ENCODE peak calls at places on chromosomes 3 and 15, in ten cellular contexts. Q, J, P, F, G, B, K, M, V and Y are unnamed samples.

GRCh38 chr3:85342915-85343314 is 384.1 kb downstream of the CADM2 start:
- DNase-seq in Q (no peak), J (no peak), P (no peak), F (no peak), G (peak), B (peak), K (no peak), M (no peak), V (no peak), Y (peak)

GRCh38 chr3:157530637-157531300 is 27.6 kb upstream of the VEPH1 start:
- DNase-seq in Q (no peak), J (no peak), P (no peak), F (no peak), G (no peak), B (no peak), K (peak), M (no peak), V (no peak), Y (no peak)

GRCh38 chr15:73988075-73988969 is 3.8 kb downstream of the STOML1 start:
- DNase-seq in Q (no peak), J (peak), P (no peak), F (no peak), G (no peak), B (no peak), K (peak), M (peak), V (peak), Y (peak)

GRCh38 chr3:183541738-183542137 is 13.8 kb downstream of the KLHL6 start:
- DNase-seq in Q (no peak), J (no peak), P (no peak), F (no peak), G (no peak), B (no peak), K (no peak), M (no peak), V (peak), Y (no peak)

GRCh38 chr15:74184582-74185091 is 11.1 kb downstream of the ISLR start:
- DNase-seq in Q (no peak), J (peak), P (no peak), F (no peak), G (no peak), B (no peak), K (no peak), M (no peak), V (no peak), Y (no peak)

GRCh38 chr3:140760324-140761075 is 82.6 kb downstream of the TRIM42 start:
- DNase-seq in Q (no peak), J (no peak), P (no peak), F (no peak), G (no peak), B (no peak), K (no peak), M (no peak), V (no peak), Y (no peak)

GRCh38 chr3:71243230-71243629 is 340.3 kb downstream of the FOXP1 start:
- DNase-seq in Q (no peak), J (no peak), P (no peak), F (no peak), G (no peak), B (no peak), K (no peak), M (no peak), V (no peak), Y (no peak)

GRCh38 chr15:33104276-33104675 is 90.2 kb downstream of the FMN1 start:
- DNase-seq in Q (no peak), J (peak), P (no peak), F (no peak), G (no peak), B (no peak), K (peak), M (no peak), V (peak), Y (no peak)

GRCh38 chr3:55180936-55181535 is 253.2 kb upstream of the LRTM1 start:
- DNase-seq in Q (no peak), J (no peak), P (no peak), F (peak), G (peak), B (peak), K (peak), M (no peak), V (peak), Y (peak)

GRCh38 chr3:185420762-185421161 is 57.8 kb downstream of the MAP3K13 start:
- DNase-seq in Q (no peak), J (no peak), P (no peak), F (peak), G (peak), B (peak), K (no peak), M (no peak), V (no peak), Y (peak)

GRCh38 chr3:88879905-88880304 is 227.5 kb upstream of the EPHA3 start:
- DNase-seq in Q (no peak), J (no peak), P (no peak), F (no peak), G (no peak), B (no peak), K (no peak), M (no peak), V (no peak), Y (no peak)

GRCh38 chr15:42137461-42138261 is 18.8 kb downstream of the PLA2G4F start:
- DNase-seq in Q (no peak), J (peak), P (no peak), F (peak), G (peak), B (peak), K (peak), M (peak), V (peak), Y (peak)

GRCh38 chr3:183252973-183253363 is at the start of gene B3GNT5:
- DNase-seq in Q (no peak), J (no peak), P (peak), F (peak), G (no peak), B (peak), K (peak), M (peak), V (no peak), Y (peak)

GRCh38 chr3:149968216-149968615 is 2.5 kb downstream of the PFN2 start:
- DNase-seq in Q (no peak), J (peak), P (no peak), F (peak), G (no peak), B (no peak), K (no peak), M (no peak), V (no peak), Y (peak)

GRCh38 chr15:76139368-76140068 is 79.7 kb downstream of the TMEM266 start:
- DNase-seq in Q (peak), J (peak), P (peak), F (peak), G (peak), B (peak), K (peak), M (no peak), V (peak), Y (peak)

GRCh38 chr3:132210476-132211346 is 106.5 kb upstream of the ACP3 start:
- DNase-seq in Q (no peak), J (no peak), P (no peak), F (peak), G (peak), B (peak), K (no peak), M (no peak), V (no peak), Y (peak)

GRCh38 chr3:126763035-126763434 is 59.0 kb downstream of the CHCHD6 start:
- DNase-seq in Q (no peak), J (no peak), P (no peak), F (no peak), G (no peak), B (no peak), K (no peak), M (no peak), V (no peak), Y (no peak)

GRCh38 chr3:176521531-176522175 is 675.6 kb downstream of the TBL1XR1 start:
- DNase-seq in Q (no peak), J (no peak), P (no peak), F (no peak), G (peak), B (no peak), K (no peak), M (no peak), V (no peak), Y (no peak)

GRCh38 chr3:131174752-131175151 is 148.1 kb downstream of the NEK11 start:
- DNase-seq in Q (no peak), J (no peak), P (no peak), F (no peak), G (peak), B (peak), K (no peak), M (no peak), V (peak), Y (peak)

GRCh38 chr3:6697722-6698121 is 163.2 kb upstream of the GRM7 start:
- DNase-seq in Q (no peak), J (no peak), P (no peak), F (no peak), G (no peak), B (no peak), K (no peak), M (no peak), V (no peak), Y (no peak)

GRCh38 chr3:127951276-127951675 is 36.2 kb downstream of the KBTBD12 start:
- DNase-seq in Q (no peak), J (no peak), P (no peak), F (no peak), G (no peak), B (no peak), K (peak), M (peak), V (no peak), Y (peak)